ENCODE peak calls at places on chromosome 9, in seven cellular contexts. I is left ventricle myocardium inferior, S is sciatic nerve, O is C1 segment of cervical spinal cord, J is activated gamma-delta T cell treated with Interleukin-2 at 50 U/mL for 16 hours, Y is mucosa of descending colon, E is fibroblast of gingiva. D is an unnamed sample.

GRCh38 chr9:98225015-98225442 is 30.4 kb downstream of the TBC1D2 start:
- DNase-seq in I (no peak), S (no peak), O (no peak), J (no peak), Y (peak), E (no peak), D (no peak)

GRCh38 chr9:87613265-87614111 is 112.4 kb upstream of the CTSL start:
- DNase-seq in I (no peak), S (no peak), O (no peak), J (no peak), Y (no peak), E (peak), D (no peak)

GRCh38 chr9:96317335-96317980 is 15.5 kb upstream of the HSD17B3 start:
- DNase-seq in I (peak), S (no peak), O (no peak), J (peak), Y (peak), E (peak), D (peak)

GRCh38 chr9:8806150-8806549 is 1006.6 kb upstream of the DMAC1 start:
- DNase-seq in I (no peak), S (no peak), O (no peak), J (no peak), Y (no peak), E (no peak), D (no peak)

GRCh38 chr9:28951945-28952344 is 1378.7 kb upstream of the C9orf72 start:
- DNase-seq in I (no peak), S (no peak), O (no peak), J (no peak), Y (no peak), E (no peak), D (no peak)

GRCh38 chr9:121122450-121123032 is 47.8 kb downstream of the CNTRL start:
- DNase-seq in I (no peak), S (no peak), O (no peak), J (no peak), Y (no peak), E (no peak), D (no peak)

GRCh38 chr9:131053896-131054295 is 42.4 kb upstream of the AIF1L start:
- DNase-seq in I (no peak), S (no peak), O (peak), J (no peak), Y (no peak), E (no peak), D (no peak)

GRCh38 chr9:87479801-87480201 is 17.9 kb upstream of the DAPK1 start:
- DNase-seq in I (no peak), S (no peak), O (peak), J (no peak), Y (peak), E (no peak), D (peak)

GRCh38 chr9:35729101-35729500 is 2.9 kb downstream of the TLN1 start:
- DNase-seq in I (no peak), S (no peak), O (no peak), J (no peak), Y (no peak), E (no peak), D (no peak)

GRCh38 chr9:132877818-132878694 is at the start of gene AK8:
- DNase-seq in I (peak), S (peak), O (peak), J (peak), Y (peak), E (peak), D (peak)

GRCh38 chr9:134419684-134420076 is 93.4 kb downstream of the RXRA start:
- DNase-seq in I (no peak), S (no peak), O (no peak), J (no peak), Y (no peak), E (no peak), D (no peak)

D was measured in adrenal gland.